ENCODE peak calls at places on chromosomes 5 and 9, in seven cellular contexts. Q, U, G, W, Z, S and H are unnamed samples.

GRCh38 chr9:124773473-124774130 is 2.5 kb upstream of the NR6A1 start:
- DNase-seq in Q (no peak), U (no peak), G (no peak), W (no peak), Z (no peak), S (no peak), H (no peak)

GRCh38 chr5:125011982-125012381 is 265.5 kb upstream of the ZNF608 start:
- DNase-seq in Q (no peak), U (no peak), G (no peak), W (no peak), Z (no peak), S (no peak), H (no peak)

GRCh38 chr5:134370306-134370870 is 981 bp upstream of the UBE2B start:
- DNase-seq in Q (no peak), U (no peak), G (no peak), W (no peak), Z (no peak), S (no peak), H (no peak)

GRCh38 chr9:138112090-138112748 is 234.6 kb downstream of the CACNA1B start:
- DNase-seq in Q (no peak), U (no peak), G (no peak), W (no peak), Z (no peak), S (peak), H (no peak)

GRCh38 chr5:59562756-59563389 is 330.7 kb downstream of the PDE4D start:
- DNase-seq in Q (peak), U (peak), G (no peak), W (no peak), Z (peak), S (peak), H (peak)

GRCh38 chr9:130172161-130172857 is at the start of gene NCS1:
- DNase-seq in Q (peak), U (peak), G (peak), W (peak), Z (no peak), S (peak), H (peak)

GRCh38 chr9:36298566-36298965 is 40.3 kb upstream of the GNE start:
- DNase-seq in Q (no peak), U (no peak), G (no peak), W (no peak), Z (no peak), S (no peak), H (no peak)

GRCh38 chr9:131008909-131009618 is at the start of gene LAMC3:
- DNase-seq in Q (no peak), U (peak), G (no peak), W (no peak), Z (no peak), S (no peak), H (no peak)

GRCh38 chr5:38011641-38012188 is 171.9 kb upstream of the GDNF start:
- DNase-seq in Q (no peak), U (no peak), G (no peak), W (no peak), Z (no peak), S (no peak), H (no peak)

GRCh38 chr5:15566789-15567188 is 66.8 kb downstream of the FBXL7 start:
- DNase-seq in Q (no peak), U (no peak), G (no peak), W (no peak), Z (no peak), S (no peak), H (no peak)

GRCh38 chr5:149387081-149387611 is 8.1 kb upstream of the IL17B start:
- DNase-seq in Q (no peak), U (no peak), G (no peak), W (peak), Z (no peak), S (no peak), H (no peak)

GRCh38 chr5:149386166-149386565 is 7.1 kb upstream of the IL17B start:
- DNase-seq in Q (no peak), U (no peak), G (no peak), W (peak), Z (no peak), S (no peak), H (no peak)

GRCh38 chr5:149388498-149389190 is 9.6 kb upstream of the IL17B start:
- DNase-seq in Q (no peak), U (no peak), G (no peak), W (peak), Z (no peak), S (no peak), H (no peak)

GRCh38 chr5:149389552-149390495 is 10.7 kb upstream of the IL17B start:
- DNase-seq in Q (no peak), U (no peak), G (no peak), W (peak), Z (no peak), S (no peak), H (no peak)

DNA sequence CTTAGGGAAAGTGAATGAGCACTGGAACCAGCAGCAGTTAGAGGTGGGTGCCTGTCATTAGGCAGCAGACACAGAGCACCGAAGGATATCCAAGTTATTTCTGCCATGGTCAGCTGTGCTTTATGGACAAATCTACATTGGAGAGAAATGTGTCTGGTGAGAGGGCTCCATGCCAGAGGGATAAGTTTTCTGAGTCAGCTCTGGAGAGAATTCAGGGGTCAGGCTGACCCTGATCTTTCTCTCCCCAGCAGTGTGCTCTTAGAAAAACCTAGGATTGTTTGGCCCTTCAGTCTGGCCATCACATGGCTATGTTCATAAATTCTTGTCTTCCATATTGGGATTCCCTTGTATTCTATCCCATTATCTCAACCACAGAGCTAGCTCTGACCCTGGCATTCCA is 8.9 kb upstream of the IL17B start:
- DNase-seq in Q (no peak), U (no peak), G (no peak), W (peak), Z (no peak), S (no peak), H (no peak)
- H3K27ac ChIP-seq in Q (no peak), U (no peak), G (peak), W (peak), Z (peak), S (peak), H (no peak)

GRCh38 chr9:14033067-14033466 is 280.9 kb downstream of the NFIB start:
- DNase-seq in Q (no peak), U (no peak), G (no peak), W (no peak), Z (no peak), S (no peak), H (no peak)

GRCh38 chr9:14029811-14030210 is 284.1 kb downstream of the NFIB start:
- DNase-seq in Q (no peak), U (no peak), G (no peak), W (no peak), Z (no peak), S (no peak), H (no peak)

GRCh38 chr9:14030350-14030823 is 283.6 kb downstream of the NFIB start:
- DNase-seq in Q (no peak), U (no peak), G (no peak), W (no peak), Z (peak), S (no peak), H (peak)

GRCh38 chr9:14031761-14032279 is 282.1 kb downstream of the NFIB start:
- DNase-seq in Q (no peak), U (no peak), G (no peak), W (no peak), Z (no peak), S (no peak), H (no peak)

DNA sequence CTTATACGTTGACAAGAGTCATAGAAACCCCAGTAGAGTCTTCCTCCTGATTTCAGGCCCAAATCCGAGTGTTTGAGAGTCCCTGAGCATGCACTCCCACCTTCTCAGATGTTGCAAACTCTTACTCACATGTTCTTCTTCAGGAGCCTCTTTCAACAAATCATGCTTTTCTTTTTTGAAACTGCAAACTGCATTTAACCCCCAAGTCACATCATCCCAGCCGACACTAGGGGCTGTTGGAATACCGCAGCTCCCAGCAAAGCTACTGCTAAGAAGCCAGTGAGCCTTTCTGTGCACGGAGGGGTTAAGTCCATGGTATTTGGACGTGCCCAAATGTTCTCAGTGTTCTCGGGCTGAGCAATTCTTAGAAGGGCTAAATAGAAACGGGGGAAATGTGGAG is 282.9 kb downstream of the NFIB start:
- DNase-seq in Q (no peak), U (peak), G (no peak), W (peak), Z (peak), S (no peak), H (no peak)
- TF ChIP-seq CTCF in Q (no peak), U (peak), G (no peak), W (no peak), Z (peak), S (no peak), H (no peak)

GRCh38 chr5:96885518-96886338 is 9.4 kb downstream of the ERAP2 start:
- DNase-seq in Q (no peak), U (no peak), G (no peak), W (no peak), Z (no peak), S (no peak), H (no peak)

GRCh38 chr5:96884995-96885394 is 8.7 kb downstream of the ERAP2 start:
- DNase-seq in Q (no peak), U (no peak), G (no peak), W (no peak), Z (no peak), S (no peak), H (no peak)

GRCh38 chr5:96880402-96881164 is 4.3 kb downstream of the ERAP2 start:
- DNase-seq in Q (no peak), U (no peak), G (no peak), W (no peak), Z (peak), S (no peak), H (peak)

GRCh38 chr5:96883871-96884270 is 7.6 kb downstream of the ERAP2 start:
- DNase-seq in Q (no peak), U (no peak), G (no peak), W (no peak), Z (no peak), S (no peak), H (no peak)

DNA sequence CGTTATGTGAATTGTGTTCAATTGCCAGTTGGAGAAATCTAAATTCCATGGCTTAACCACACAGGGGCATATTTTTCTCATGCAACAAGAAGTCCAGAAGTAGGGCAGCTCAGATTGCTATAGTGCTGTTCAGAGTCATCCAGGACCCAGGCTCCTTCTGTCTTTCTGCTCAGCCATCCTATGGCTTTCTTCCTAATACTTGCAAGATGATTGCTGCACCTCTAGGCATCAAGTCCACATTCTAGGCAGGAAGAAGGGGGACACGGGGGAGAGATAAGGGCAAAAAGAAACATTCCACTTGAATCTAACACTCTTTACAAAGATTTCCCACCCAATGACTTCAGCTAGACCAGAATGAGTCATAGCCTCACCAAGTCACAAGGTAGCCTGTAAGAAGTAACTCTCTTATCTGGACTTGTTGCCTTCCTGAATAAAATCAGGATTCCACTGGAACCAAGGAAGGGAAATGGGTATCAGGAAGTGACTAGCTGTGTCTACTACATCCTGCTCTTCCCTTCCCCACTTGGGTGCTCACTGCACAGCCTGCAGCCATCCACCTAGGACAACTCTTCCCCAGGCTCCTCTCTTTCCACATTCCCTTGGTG is 5.3 kb downstream of the ERAP2 start:
- DNase-seq in Q (no peak), U (no peak), G (no peak), W (no peak), Z (peak), S (no peak), H (peak)
- H3K27ac ChIP-seq in Q (no peak), U (no peak), G (no peak), W (no peak), Z (peak), S (no peak), H (peak)

DNA sequence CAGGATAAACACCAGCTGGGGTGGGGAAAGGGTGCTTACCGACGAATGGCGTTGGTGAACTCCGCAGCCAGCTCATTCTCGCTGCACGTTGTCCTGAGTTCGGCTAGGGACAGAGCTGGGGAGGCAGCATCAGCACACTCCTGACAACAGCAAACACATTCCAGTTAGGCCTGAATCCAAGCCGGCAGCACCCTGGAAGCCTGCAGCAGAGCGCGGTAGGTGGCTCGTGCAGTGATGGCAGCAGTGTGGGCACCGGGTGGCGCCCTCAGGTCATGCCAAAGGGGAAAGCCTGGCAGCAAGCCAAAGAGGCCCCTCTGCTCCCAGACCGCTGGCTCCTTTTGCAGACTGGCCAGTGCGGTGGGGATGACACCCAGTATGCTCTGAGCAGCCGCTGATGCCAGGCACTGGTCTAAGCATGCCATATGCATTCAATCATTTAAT is 66.9 kb downstream of the DCP2 start:
- DNase-seq in Q (no peak), U (peak), G (no peak), W (no peak), Z (no peak), S (no peak), H (no peak)
- TF ChIP-seq CTCF in Q (no peak), U (peak), G (peak), W (peak), Z (no peak), S (no peak), H (no peak)

GRCh38 chr5:82332064-82332855 is 54.1 kb upstream of the RPS23 start:
- DNase-seq in Q (no peak), U (no peak), G (no peak), W (no peak), Z (no peak), S (no peak), H (no peak)
- H3K27ac ChIP-seq in Q (no peak), U (no peak), G (no peak), W (no peak), Z (no peak), S (peak), H (no peak)

GRCh38 chr5:117455236-117456233 is 880.9 kb upstream of the SEMA6A start:
- DNase-seq in Q (peak), U (peak), G (no peak), W (no peak), Z (no peak), S (peak), H (no peak)
- TF ChIP-seq CTCF in Q (peak), U (peak), G (no peak), W (no peak), Z (peak), S (peak), H (peak)

GRCh38 chr5:10761842-10762165 is 770 bp upstream of the DAP start:
- DNase-seq in Q (no peak), U (no peak), G (no peak), W (no peak), Z (no peak), S (no peak), H (no peak)
- H3K27ac ChIP-seq in Q (peak), U (no peak), G (peak), W (peak), Z (peak), S (peak), H (peak)

GRCh38 chr9:19203058-19203457 is 27.4 kb upstream of the DENND4C start:
- DNase-seq in Q (no peak), U (no peak), G (no peak), W (no peak), Z (no peak), S (no peak), H (no peak)
- TF ChIP-seq CTCF in Q (no peak), U (no peak), G (no peak), W (no peak), Z (no peak), S (no peak), H (no peak)